ENCODE peak calls at places on chromosome X, in five cellular contexts. N is esophagus squamous epithelium, J is adrenal gland, M is upper lobe of left lung, O is endothelial cell of umbilical vein. E is an unnamed sample.

GRCh38 chrX:2967998-2968909 is 38.1 kb upstream of the ARSH start:
- DNase-seq in N (no peak), J (no peak), M (no peak), O (peak), E (peak)

GRCh38 chrX:140762061-140762460 is 52.5 kb downstream of the LINC00632 start:
- DNase-seq in N (no peak), J (peak), M (no peak), O (peak), E (no peak)

GRCh38 chrX:129239371-129239770 is 283.9 kb downstream of the SMARCA1 start:
- DNase-seq in N (no peak), J (no peak), M (no peak), O (peak), E (no peak)

GRCh38 chrX:141469469-141469868 is 115.1 kb downstream of the SPANXA1 start:
- DNase-seq in N (no peak), J (no peak), M (no peak), O (no peak), E (no peak)

GRCh38 chrX:118802857-118803256 is 20.8 kb upstream of the ZCCHC12 start:
- DNase-seq in N (no peak), J (peak), M (no peak), O (peak), E (no peak)

GRCh38 chrX:49286136-49286535 is 16.5 kb downstream of the PPP1R3F start:
- DNase-seq in N (no peak), J (no peak), M (no peak), O (no peak), E (no peak)

GRCh38 chrX:13540602-13541001 is 28.8 kb upstream of the EGFL6 start:
- DNase-seq in N (no peak), J (no peak), M (no peak), O (no peak), E (no peak)

GRCh38 chrX:20221902-20222301 is 44.8 kb downstream of the RPS6KA3 start:
- DNase-seq in N (no peak), J (no peak), M (no peak), O (no peak), E (no peak)

GRCh38 chrX:63713510-63713909 is 71.5 kb downstream of the ARHGEF9 start:
- DNase-seq in N (no peak), J (no peak), M (no peak), O (peak), E (no peak)

GRCh38 chrX:8235026-8235425 is 64.0 kb upstream of the VCX2 start:
- DNase-seq in N (no peak), J (no peak), M (no peak), O (no peak), E (no peak)

GRCh38 chrX:67917412-67918010 is 373.7 kb downstream of the AR start:
- DNase-seq in N (no peak), J (no peak), M (no peak), O (no peak), E (no peak)

GRCh38 chrX:72126539-72127140 is 5.1 kb downstream of the RTL5 start:
- DNase-seq in N (no peak), J (peak), M (no peak), O (peak), E (peak)

GRCh38 chrX:465418-465817 is 78.7 kb upstream of the PPP2R3B start:
- DNase-seq in N (no peak), J (no peak), M (peak), O (no peak), E (no peak)

GRCh38 chrX:118239471-118239870 is 106.4 kb upstream of the WDR44 start:
- DNase-seq in N (no peak), J (no peak), M (no peak), O (peak), E (no peak)

GRCh38 chrX:136816970-136817369 is 36.2 kb upstream of the ARHGEF6 start:
- DNase-seq in N (no peak), J (no peak), M (no peak), O (no peak), E (no peak)

GRCh38 chrX:16771483-16772398 is 14.5 kb upstream of the TXLNG start:
- DNase-seq in N (no peak), J (no peak), M (no peak), O (peak), E (no peak)
- TF ChIP-seq POLR2A in N (no peak), J (no peak), M (no peak), O (peak), E (peak)

GRCh38 chrX:18674417-18674787 is 2.5 kb upstream of the RS1 start:
- DNase-seq in N (peak), J (peak), M (peak), O (peak), E (no peak)

GRCh38 chrX:18676470-18676869 is 4.6 kb upstream of the RS1 start:
- DNase-seq in N (no peak), J (no peak), M (no peak), O (no peak), E (no peak)

GRCh38 chrX:18677140-18677834 is 5.4 kb upstream of the RS1 start:
- DNase-seq in N (no peak), J (no peak), M (no peak), O (no peak), E (no peak)

GRCh38 chrX:18676050-18676449 is 4.1 kb upstream of the RS1 start:
- DNase-seq in N (no peak), J (no peak), M (no peak), O (no peak), E (no peak)

GRCh38 chrX:18674788-18675735 is 3.2 kb upstream of the RS1 start:
- DNase-seq in N (peak), J (peak), M (peak), O (peak), E (peak)
- TF ChIP-seq POLR2A in N (no peak), J (no peak), M (no peak), O (no peak), E (peak)

GRCh38 chrX:96684339-96685204 is at the start of gene DIAPH2:
- DNase-seq in N (peak), J (peak), M (peak), O (peak), E (peak)
- TF ChIP-seq POLR2A in N (peak), J (no peak), M (no peak), O (no peak), E (peak)

GRCh38 chrX:16869393-16870094 is 618 bp downstream of the RBBP7 start:
- DNase-seq in N (no peak), J (no peak), M (peak), O (peak), E (no peak)

GRCh38 chrX:16867947-16868346 is 2.2 kb downstream of the RBBP7 start:
- DNase-seq in N (no peak), J (peak), M (no peak), O (no peak), E (no peak)

GRCh38 chrX:16868920-16869319 is 1.2 kb downstream of the RBBP7 start:
- DNase-seq in N (no peak), J (no peak), M (no peak), O (peak), E (no peak)

GRCh38 chrX:16870861-16871584 is 861 bp upstream of the RBBP7 start:
- DNase-seq in N (peak), J (peak), M (peak), O (peak), E (no peak)

GRCh38 chrX:16870095-16870860 is at the start of gene RBBP7:
- DNase-seq in N (peak), J (peak), M (peak), O (peak), E (peak)
- TF ChIP-seq POLR2A in N (peak), J (peak), M (peak), O (no peak), E (peak)

GRCh38 chrX:40106677-40107290 is 9.0 kb upstream of the BCOR start:
- DNase-seq in N (no peak), J (no peak), M (no peak), O (no peak), E (no peak)

GRCh38 chrX:40107291-40108083 is 9.7 kb upstream of the BCOR start:
- DNase-seq in N (no peak), J (peak), M (peak), O (peak), E (no peak)

GRCh38 chrX:40108959-40109287 is 11.2 kb upstream of the BCOR start:
- DNase-seq in N (no peak), J (peak), M (peak), O (peak), E (no peak)

GRCh38 chrX:40109288-40110008 is 11.7 kb upstream of the BCOR start:
- DNase-seq in N (no peak), J (peak), M (peak), O (peak), E (no peak)

GRCh38 chrX:40108084-40108958 is 10.6 kb upstream of the BCOR start:
- DNase-seq in N (no peak), J (peak), M (peak), O (peak), E (no peak)
- TF ChIP-seq POLR2A in N (no peak), J (no peak), M (no peak), O (no peak), E (no peak)

E was measured in H54.